ENCODE peak calls at places on chromosomes 1 and 21, in nine cellular contexts. One of them, this sample, is unnamed.

GRCh38 chr1:18641005-18641941 is 10.6 kb downstream of the PAX7 start:
- DNase-seq in activated T-cell treated with anti-CD3 and anti-CD28 coated beads, Interleukin-2, amount 50 U/mL, for 72 hours: no peak
- DNase-seq in stimulated activated CD4-positive, alpha-beta T cell treated with anti-CD3 and anti-CD28 coated beads, Interleukin-2, amount 100 ng/mL, for 48 hours: no peak
- DNase-seq in RCC 7860: no peak
- DNase-seq in stimulated activated CD8-positive, alpha-beta memory T cell treated with anti-CD3 and anti-CD28 coated beads, Interleukin-4, amount 100 ng/mL, for 1 hour: no peak
- DNase-seq in Caki2: no peak
- DNase-seq in SHP77: no peak
- DNase-seq in stomach: no peak
- DNase-seq in brain microvascular endothelial cell: no peak
- DNase-seq in this sample: no peak

GRCh38 chr21:32921632-32922230 is 104.0 kb upstream of the OLIG2 start:
- DNase-seq in stimulated activated CD8-positive, alpha-beta memory T cell treated with anti-CD3 and anti-CD28 coated beads, Interleukin-4, amount 100 ng/mL, for 1 hour: no peak
- DNase-seq in brain microvascular endothelial cell: no peak
- DNase-seq in SHP77: no peak
- DNase-seq in activated T-cell treated with anti-CD3 and anti-CD28 coated beads, Interleukin-2, amount 50 U/mL, for 72 hours: peak; percentile 44
- DNase-seq in stimulated activated CD4-positive, alpha-beta T cell treated with anti-CD3 and anti-CD28 coated beads, Interleukin-2, amount 100 ng/mL, for 48 hours: peak; percentile 59
- DNase-seq in stomach: peak; percentile 37
- DNase-seq in RCC 7860: no peak
- DNase-seq in Caki2: no peak
- DNase-seq in this sample: peak; percentile 7

GRCh38 chr1:62407398-62408009 is 29.3 kb upstream of the USP1 start:
- DNase-seq in Caki2: peak; percentile 26
- DNase-seq in stimulated activated CD4-positive, alpha-beta T cell treated with anti-CD3 and anti-CD28 coated beads, Interleukin-2, amount 100 ng/mL, for 48 hours: peak; percentile 2
- DNase-seq in brain microvascular endothelial cell: peak; percentile 45
- DNase-seq in RCC 7860: peak; percentile 41
- DNase-seq in stomach: no peak
- DNase-seq in SHP77: peak; percentile 50
- DNase-seq in activated T-cell treated with anti-CD3 and anti-CD28 coated beads, Interleukin-2, amount 50 U/mL, for 72 hours: peak; percentile 3
- DNase-seq in stimulated activated CD8-positive, alpha-beta memory T cell treated with anti-CD3 and anti-CD28 coated beads, Interleukin-4, amount 100 ng/mL, for 1 hour: no peak
- DNase-seq in this sample: no peak

GRCh38 chr21:34865922-34866271 is 183.2 kb downstream of the RUNX1 start:
- DNase-seq in stomach: no peak
- DNase-seq in activated T-cell treated with anti-CD3 and anti-CD28 coated beads, Interleukin-2, amount 50 U/mL, for 72 hours: peak; percentile 70
- DNase-seq in stimulated activated CD8-positive, alpha-beta memory T cell treated with anti-CD3 and anti-CD28 coated beads, Interleukin-4, amount 100 ng/mL, for 1 hour: no peak
- DNase-seq in RCC 7860: no peak
- DNase-seq in brain microvascular endothelial cell: no peak
- DNase-seq in Caki2: no peak
- DNase-seq in stimulated activated CD4-positive, alpha-beta T cell treated with anti-CD3 and anti-CD28 coated beads, Interleukin-2, amount 100 ng/mL, for 48 hours: peak; percentile 18
- DNase-seq in SHP77: no peak
- DNase-seq in this sample: no peak

GRCh38 chr1:171742577-171742922 is 685 bp upstream of the VAMP4 start:
- DNase-seq in stomach: peak; percentile 32
- DNase-seq in SHP77: peak; percentile 55
- DNase-seq in activated T-cell treated with anti-CD3 and anti-CD28 coated beads, Interleukin-2, amount 50 U/mL, for 72 hours: no peak
- DNase-seq in RCC 7860: no peak
- DNase-seq in stimulated activated CD8-positive, alpha-beta memory T cell treated with anti-CD3 and anti-CD28 coated beads, Interleukin-4, amount 100 ng/mL, for 1 hour: peak; percentile 1
- DNase-seq in brain microvascular endothelial cell: peak; percentile 25
- DNase-seq in stimulated activated CD4-positive, alpha-beta T cell treated with anti-CD3 and anti-CD28 coated beads, Interleukin-2, amount 100 ng/mL, for 48 hours: no peak
- DNase-seq in Caki2: no peak
- DNase-seq in this sample: peak; percentile 53

GRCh38 chr1:160078392-160079195 is 2.7 kb upstream of the KCNJ9 start:
- DNase-seq in Caki2: peak; percentile 25
- DNase-seq in RCC 7860: peak; percentile 10
- DNase-seq in brain microvascular endothelial cell: peak; percentile 38
- DNase-seq in SHP77: no peak
- DNase-seq in activated T-cell treated with anti-CD3 and anti-CD28 coated beads, Interleukin-2, amount 50 U/mL, for 72 hours: peak; percentile 69
- DNase-seq in stomach: peak; percentile 62
- DNase-seq in stimulated activated CD4-positive, alpha-beta T cell treated with anti-CD3 and anti-CD28 coated beads, Interleukin-2, amount 100 ng/mL, for 48 hours: peak; percentile 65
- DNase-seq in stimulated activated CD8-positive, alpha-beta memory T cell treated with anti-CD3 and anti-CD28 coated beads, Interleukin-4, amount 100 ng/mL, for 1 hour: no peak
- DNase-seq in this sample: peak; percentile 29

GRCh38 chr1:209411491-209411929 is 172.0 kb upstream of the CAMK1G start:
- DNase-seq in brain microvascular endothelial cell: peak; percentile 11
- DNase-seq in activated T-cell treated with anti-CD3 and anti-CD28 coated beads, Interleukin-2, amount 50 U/mL, for 72 hours: no peak
- DNase-seq in stimulated activated CD4-positive, alpha-beta T cell treated with anti-CD3 and anti-CD28 coated beads, Interleukin-2, amount 100 ng/mL, for 48 hours: no peak
- DNase-seq in RCC 7860: no peak
- DNase-seq in stimulated activated CD8-positive, alpha-beta memory T cell treated with anti-CD3 and anti-CD28 coated beads, Interleukin-4, amount 100 ng/mL, for 1 hour: no peak
- DNase-seq in stomach: no peak
- DNase-seq in Caki2: no peak
- DNase-seq in SHP77: no peak
- DNase-seq in this sample: no peak

GRCh38 chr1:24435782-24436365 is 20.3 kb downstream of the NIPAL3 start:
- DNase-seq in stomach: no peak
- DNase-seq in brain microvascular endothelial cell: no peak
- DNase-seq in Caki2: no peak
- DNase-seq in stimulated activated CD4-positive, alpha-beta T cell treated with anti-CD3 and anti-CD28 coated beads, Interleukin-2, amount 100 ng/mL, for 48 hours: no peak
- DNase-seq in RCC 7860: no peak
- DNase-seq in SHP77: no peak
- DNase-seq in stimulated activated CD8-positive, alpha-beta memory T cell treated with anti-CD3 and anti-CD28 coated beads, Interleukin-4, amount 100 ng/mL, for 1 hour: no peak
- DNase-seq in activated T-cell treated with anti-CD3 and anti-CD28 coated beads, Interleukin-2, amount 50 U/mL, for 72 hours: no peak
- DNase-seq in this sample: no peak

GRCh38 chr1:18645172-18646090 is 14.8 kb downstream of the PAX7 start:
- DNase-seq in activated T-cell treated with anti-CD3 and anti-CD28 coated beads, Interleukin-2, amount 50 U/mL, for 72 hours: no peak
- DNase-seq in SHP77: no peak
- DNase-seq in stimulated activated CD4-positive, alpha-beta T cell treated with anti-CD3 and anti-CD28 coated beads, Interleukin-2, amount 100 ng/mL, for 48 hours: no peak
- DNase-seq in RCC 7860: no peak
- DNase-seq in stimulated activated CD8-positive, alpha-beta memory T cell treated with anti-CD3 and anti-CD28 coated beads, Interleukin-4, amount 100 ng/mL, for 1 hour: no peak
- DNase-seq in Caki2: no peak
- DNase-seq in brain microvascular endothelial cell: no peak
- DNase-seq in stomach: no peak
- DNase-seq in this sample: no peak

GRCh38 chr21:44531606-44532128 is 8.3 kb downstream of the KRTAP10-1 start:
- DNase-seq in activated T-cell treated with anti-CD3 and anti-CD28 coated beads, Interleukin-2, amount 50 U/mL, for 72 hours: no peak
- DNase-seq in stimulated activated CD4-positive, alpha-beta T cell treated with anti-CD3 and anti-CD28 coated beads, Interleukin-2, amount 100 ng/mL, for 48 hours: no peak
- DNase-seq in stomach: no peak
- DNase-seq in brain microvascular endothelial cell: no peak
- DNase-seq in stimulated activated CD8-positive, alpha-beta memory T cell treated with anti-CD3 and anti-CD28 coated beads, Interleukin-4, amount 100 ng/mL, for 1 hour: no peak
- DNase-seq in SHP77: peak; percentile 24
- DNase-seq in Caki2: no peak
- DNase-seq in RCC 7860: no peak
- DNase-seq in this sample: no peak

GRCh38 chr1:207223162-207223561 is 98.3 kb upstream of the CD55 start:
- DNase-seq in SHP77: no peak
- DNase-seq in Caki2: no peak
- DNase-seq in stimulated activated CD8-positive, alpha-beta memory T cell treated with anti-CD3 and anti-CD28 coated beads, Interleukin-4, amount 100 ng/mL, for 1 hour: no peak
- DNase-seq in stomach: no peak
- DNase-seq in activated T-cell treated with anti-CD3 and anti-CD28 coated beads, Interleukin-2, amount 50 U/mL, for 72 hours: no peak
- DNase-seq in stimulated activated CD4-positive, alpha-beta T cell treated with anti-CD3 and anti-CD28 coated beads, Interleukin-2, amount 100 ng/mL, for 48 hours: no peak
- DNase-seq in RCC 7860: no peak
- DNase-seq in brain microvascular endothelial cell: no peak
- DNase-seq in this sample: no peak